ENCODE peak calls at places on chromosomes 1 and 21, in seven cellular contexts. One of them, this sample, is unnamed. For H3K36me3 and H3K9me3, the result is how much of the 10 kb centered on the place peaks cover.

GRCh38 chr1:157219182-157219581 is 81.0 kb upstream of the ETV3 start:
- DNase-seq in Caco-2: no peak
- DNase-seq in lower lobe of right lung: no peak
- DNase-seq in body of pancreas: no peak
- DNase-seq in SJSA1: no peak
- DNase-seq in psoas muscle: no peak
- DNase-seq in endodermal cell: no peak
- DNase-seq in this sample: no peak

GRCh38 chr1:18501833-18502232 is 21.1 kb downstream of the KLHDC7A start:
- DNase-seq in Caco-2: no peak
- DNase-seq in lower lobe of right lung: no peak
- DNase-seq in body of pancreas: no peak
- DNase-seq in SJSA1: no peak
- DNase-seq in psoas muscle: no peak
- DNase-seq in endodermal cell: no peak
- DNase-seq in this sample: no peak

GRCh38 chr1:97870574-97870973 is 50.3 kb downstream of the DPYD start:
- DNase-seq in Caco-2: no peak
- DNase-seq in lower lobe of right lung: no peak
- DNase-seq in body of pancreas: no peak
- DNase-seq in SJSA1: no peak
- DNase-seq in psoas muscle: no peak
- DNase-seq in endodermal cell: no peak
- DNase-seq in this sample: no peak

GRCh38 chr1:26582836-26583460 is 53.4 kb downstream of the RPS6KA1 start:
- DNase-seq in Caco-2: no peak
- DNase-seq in lower lobe of right lung: peak
- DNase-seq in body of pancreas: no peak
- DNase-seq in SJSA1: no peak
- DNase-seq in psoas muscle: peak
- DNase-seq in endodermal cell: no peak
- DNase-seq in this sample: peak

GRCh38 chr1:203342192-203342940 is 8.6 kb downstream of the FMOD start:
- DNase-seq in Caco-2: peak
- DNase-seq in lower lobe of right lung: no peak
- DNase-seq in body of pancreas: peak
- DNase-seq in SJSA1: peak
- DNase-seq in psoas muscle: no peak
- DNase-seq in endodermal cell: peak
- DNase-seq in this sample: peak

GRCh38 chr1:10380594-10381275 is 18.1 kb upstream of the PGD start:
- DNase-seq in Caco-2: no peak
- DNase-seq in lower lobe of right lung: no peak
- DNase-seq in body of pancreas: no peak
- DNase-seq in SJSA1: peak
- DNase-seq in psoas muscle: no peak
- DNase-seq in endodermal cell: no peak
- DNase-seq in this sample: peak

GRCh38 chr1:67616394-67616985 is 68.5 kb upstream of the GADD45A start:
- DNase-seq in Caco-2: no peak
- DNase-seq in lower lobe of right lung: no peak
- DNase-seq in body of pancreas: no peak
- DNase-seq in SJSA1: no peak
- DNase-seq in psoas muscle: no peak
- DNase-seq in endodermal cell: peak
- DNase-seq in this sample: peak

GRCh38 chr1:192831706-192832355 is 23.0 kb downstream of the RGS2 start:
- DNase-seq in Caco-2: no peak
- DNase-seq in lower lobe of right lung: no peak
- DNase-seq in body of pancreas: no peak
- DNase-seq in SJSA1: no peak
- DNase-seq in psoas muscle: no peak
- DNase-seq in endodermal cell: no peak
- DNase-seq in this sample: peak

GRCh38 chr1:1853593-1854257 is 37.2 kb downstream of the GNB1 start:
- DNase-seq in Caco-2: no peak
- DNase-seq in lower lobe of right lung: no peak
- DNase-seq in body of pancreas: no peak
- DNase-seq in SJSA1: no peak
- DNase-seq in psoas muscle: no peak
- DNase-seq in endodermal cell: no peak
- DNase-seq in this sample: no peak
- H3K4me3 ChIP-seq in Caco-2: no peak
- H3K4me3 ChIP-seq in lower lobe of right lung: no peak
- H3K4me3 ChIP-seq in body of pancreas: no peak
- H3K4me3 ChIP-seq in SJSA1: no peak
- H3K4me3 ChIP-seq in psoas muscle: no peak
- H3K4me3 ChIP-seq in endodermal cell: no peak
- H3K4me3 ChIP-seq in this sample: no peak

GRCh38 chr1:153746174-153746573 is 18.3 kb downstream of the INTS3 start:
- DNase-seq in Caco-2: no peak
- DNase-seq in lower lobe of right lung: no peak
- DNase-seq in body of pancreas: no peak
- DNase-seq in SJSA1: no peak
- DNase-seq in psoas muscle: no peak
- DNase-seq in endodermal cell: peak
- DNase-seq in this sample: no peak
- H3K36me3 ChIP-seq in Caco-2: under half
- H3K36me3 ChIP-seq in lower lobe of right lung: half or more
- H3K36me3 ChIP-seq in body of pancreas: under half
- H3K36me3 ChIP-seq in SJSA1: half or more
- H3K36me3 ChIP-seq in psoas muscle: half or more
- H3K36me3 ChIP-seq in endodermal cell: half or more
- H3K36me3 ChIP-seq in this sample: half or more

DNA sequence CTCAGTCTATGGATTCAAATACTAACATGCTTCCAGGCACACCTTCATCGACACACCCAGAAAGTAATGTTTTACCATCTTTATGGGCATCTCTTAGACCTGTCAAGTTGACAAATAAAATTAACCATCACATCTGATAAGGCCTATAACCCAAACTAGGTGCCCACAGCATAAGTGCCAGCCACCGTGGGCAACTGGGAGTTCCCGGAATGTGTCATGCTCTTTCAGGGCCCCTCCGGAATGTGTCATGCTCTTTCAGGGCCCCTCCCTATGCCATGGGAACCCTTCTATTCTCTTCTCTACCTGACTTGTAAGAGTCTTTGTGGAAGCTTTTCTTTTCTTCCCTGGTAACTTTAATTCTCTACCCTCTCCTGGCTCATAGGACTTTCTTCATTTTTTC is 26.6 kb downstream of the KRTAP24-1 start:
- DNase-seq in Caco-2: no peak
- DNase-seq in lower lobe of right lung: no peak
- DNase-seq in body of pancreas: no peak
- DNase-seq in SJSA1: no peak
- DNase-seq in psoas muscle: no peak
- DNase-seq in endodermal cell: no peak
- DNase-seq in this sample: no peak
- H3K9me3 ChIP-seq in Caco-2: under half
- H3K9me3 ChIP-seq in lower lobe of right lung: under half
- H3K9me3 ChIP-seq in body of pancreas: under half
- H3K9me3 ChIP-seq in SJSA1: under half
- H3K9me3 ChIP-seq in psoas muscle: under half
- H3K9me3 ChIP-seq in endodermal cell: under half
- H3K9me3 ChIP-seq in this sample: under half

DNA sequence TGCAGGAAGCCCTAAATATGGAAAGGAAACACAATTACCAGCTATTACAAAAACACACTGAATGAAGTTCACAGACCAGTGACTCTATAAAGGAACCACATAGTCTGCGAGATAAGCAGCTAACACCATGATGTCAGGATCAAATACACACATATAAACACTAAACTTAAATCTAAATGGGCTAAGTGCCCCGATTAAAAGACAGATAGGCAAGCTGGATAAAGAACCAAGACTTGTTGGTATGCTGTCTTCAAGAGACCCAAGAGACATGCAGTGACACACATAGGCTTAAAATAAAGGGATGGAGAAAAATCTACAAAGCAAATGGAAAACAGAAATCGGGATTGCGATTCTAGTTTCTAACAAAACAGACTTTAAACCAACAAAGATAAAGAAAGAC is 121.9 kb downstream of the SLC5A9 start:
- DNase-seq in Caco-2: no peak
- DNase-seq in lower lobe of right lung: no peak
- DNase-seq in body of pancreas: no peak
- DNase-seq in SJSA1: no peak
- DNase-seq in psoas muscle: no peak
- DNase-seq in endodermal cell: no peak
- DNase-seq in this sample: no peak
- H3K4me3 ChIP-seq in Caco-2: no peak
- H3K4me3 ChIP-seq in lower lobe of right lung: no peak
- H3K4me3 ChIP-seq in body of pancreas: no peak
- H3K4me3 ChIP-seq in SJSA1: no peak
- H3K4me3 ChIP-seq in psoas muscle: no peak
- H3K4me3 ChIP-seq in endodermal cell: no peak
- H3K4me3 ChIP-seq in this sample: peak

DNA sequence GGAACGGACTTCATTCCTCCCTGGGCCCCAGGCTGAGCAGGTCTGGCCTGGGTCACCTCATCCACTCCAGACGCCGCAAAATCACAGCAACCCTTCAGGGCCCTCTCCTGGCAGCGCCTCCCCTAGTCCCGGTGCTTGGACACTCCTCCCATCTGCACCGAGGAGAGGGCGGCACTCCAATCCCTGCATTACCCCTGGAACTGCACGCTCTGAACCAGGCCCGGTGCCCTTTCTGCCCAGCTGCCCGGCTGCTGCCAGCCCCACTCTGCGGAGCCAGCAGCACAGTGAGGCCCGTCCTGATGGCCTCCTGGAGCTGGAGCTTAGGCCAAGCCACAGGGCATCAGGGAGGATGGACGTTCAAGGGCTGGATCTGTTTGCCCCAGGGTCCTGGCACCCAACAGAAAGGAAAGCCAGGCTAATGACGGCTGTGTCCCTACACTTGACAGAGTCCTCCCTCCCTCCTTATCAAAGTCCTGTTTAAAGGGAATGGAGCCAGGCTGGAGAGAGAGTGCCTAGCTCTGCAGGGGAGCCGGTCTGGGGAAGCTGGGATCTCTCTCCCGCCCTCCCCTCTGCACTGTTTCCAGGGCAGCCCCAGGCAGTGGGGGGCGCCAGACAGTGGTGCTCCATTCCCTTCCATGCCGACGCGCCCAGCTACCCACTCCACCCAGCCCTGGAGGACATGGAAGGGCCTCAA is 12.7 kb downstream of the COL6A2 start:
- DNase-seq in Caco-2: peak
- DNase-seq in lower lobe of right lung: peak
- DNase-seq in body of pancreas: peak
- DNase-seq in SJSA1: peak
- DNase-seq in psoas muscle: peak
- DNase-seq in endodermal cell: peak
- DNase-seq in this sample: no peak
- H3K36me3 ChIP-seq in Caco-2: under half
- H3K36me3 ChIP-seq in lower lobe of right lung: under half
- H3K36me3 ChIP-seq in body of pancreas: under half
- H3K36me3 ChIP-seq in SJSA1: half or more
- H3K36me3 ChIP-seq in psoas muscle: under half
- H3K36me3 ChIP-seq in endodermal cell: half or more
- H3K36me3 ChIP-seq in this sample: half or more

GRCh38 chr1:236251587-236251986 is 30.2 kb downstream of the ERO1B start:
- DNase-seq in Caco-2: no peak
- DNase-seq in lower lobe of right lung: no peak
- DNase-seq in body of pancreas: no peak
- DNase-seq in SJSA1: no peak
- DNase-seq in psoas muscle: no peak
- DNase-seq in endodermal cell: no peak
- DNase-seq in this sample: no peak
- H3K9me3 ChIP-seq in Caco-2: under half
- H3K9me3 ChIP-seq in lower lobe of right lung: under half
- H3K9me3 ChIP-seq in body of pancreas: under half
- H3K9me3 ChIP-seq in SJSA1: under half
- H3K9me3 ChIP-seq in psoas muscle: under half
- H3K9me3 ChIP-seq in endodermal cell: under half
- H3K9me3 ChIP-seq in this sample: under half

DNA sequence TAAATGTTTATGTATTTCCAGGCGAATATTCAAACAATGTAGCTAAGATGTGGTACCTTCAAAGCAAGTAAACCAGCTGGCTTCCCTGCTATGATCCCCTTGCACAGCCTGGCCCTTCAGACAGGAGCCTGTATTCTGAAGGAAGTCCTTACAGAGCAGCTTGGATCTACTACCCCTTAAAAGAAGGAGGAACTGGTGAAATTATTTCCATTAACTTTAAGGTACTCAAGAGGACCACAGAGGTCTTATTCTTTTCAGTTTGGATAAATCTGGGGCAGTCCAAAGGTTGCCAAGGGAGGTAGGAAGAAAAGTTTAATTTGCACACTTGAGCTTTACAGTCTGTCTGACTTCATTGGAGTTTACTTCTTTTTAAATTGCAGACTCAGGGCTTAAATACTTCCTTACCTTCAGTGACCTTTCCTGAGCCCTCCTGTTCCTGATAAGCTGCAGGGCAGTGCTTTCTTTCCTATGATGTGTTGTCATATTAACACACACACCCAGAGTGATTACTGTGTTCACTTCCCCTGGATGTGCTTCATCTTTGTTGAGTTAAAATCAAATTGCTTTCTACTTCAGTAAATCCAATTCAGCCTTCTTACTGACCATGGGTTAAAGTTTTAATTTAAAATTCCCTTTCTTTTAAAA is 40.5 kb downstream of the DISC1 start:
- DNase-seq in Caco-2: no peak
- DNase-seq in lower lobe of right lung: no peak
- DNase-seq in body of pancreas: no peak
- DNase-seq in SJSA1: no peak
- DNase-seq in psoas muscle: no peak
- DNase-seq in endodermal cell: no peak
- DNase-seq in this sample: no peak
- H3K4me3 ChIP-seq in Caco-2: no peak
- H3K4me3 ChIP-seq in lower lobe of right lung: no peak
- H3K4me3 ChIP-seq in body of pancreas: no peak
- H3K4me3 ChIP-seq in SJSA1: no peak
- H3K4me3 ChIP-seq in psoas muscle: no peak
- H3K4me3 ChIP-seq in endodermal cell: no peak
- H3K4me3 ChIP-seq in this sample: no peak

GRCh38 chr1:156135930-156136871 is 17.2 kb upstream of the SEMA4A start:
- DNase-seq in Caco-2: no peak
- DNase-seq in lower lobe of right lung: no peak
- DNase-seq in body of pancreas: no peak
- DNase-seq in SJSA1: no peak
- DNase-seq in psoas muscle: no peak
- DNase-seq in endodermal cell: no peak
- DNase-seq in this sample: no peak
- H3K36me3 ChIP-seq in Caco-2: under half
- H3K36me3 ChIP-seq in lower lobe of right lung: half or more
- H3K36me3 ChIP-seq in body of pancreas: half or more
- H3K36me3 ChIP-seq in SJSA1: half or more
- H3K36me3 ChIP-seq in psoas muscle: half or more
- H3K36me3 ChIP-seq in endodermal cell: half or more
- H3K36me3 ChIP-seq in this sample: half or more

DNA sequence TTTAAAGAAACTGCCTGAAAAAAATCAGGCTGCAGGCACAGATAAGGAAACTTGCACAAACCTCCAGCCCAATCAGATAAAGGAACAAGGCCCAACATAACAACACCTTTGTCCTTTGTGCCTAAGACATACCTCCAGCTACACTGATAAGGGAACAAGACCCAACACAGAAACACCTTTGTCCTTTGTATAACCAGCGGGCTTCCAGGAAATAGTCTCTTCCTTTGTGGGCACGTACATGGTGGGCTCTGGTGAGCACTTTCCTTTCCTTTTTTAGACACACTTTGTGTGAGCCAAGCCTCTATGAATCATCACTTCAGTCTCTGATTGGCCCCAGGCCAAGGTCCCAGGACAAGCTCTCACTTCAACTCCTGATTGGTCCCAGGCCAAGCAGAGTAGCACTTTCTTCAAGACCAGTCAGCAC is 23.6 kb downstream of the ZNF670 start:
- DNase-seq in Caco-2: no peak
- DNase-seq in lower lobe of right lung: no peak
- DNase-seq in body of pancreas: no peak
- DNase-seq in SJSA1: no peak
- DNase-seq in psoas muscle: no peak
- DNase-seq in endodermal cell: no peak
- DNase-seq in this sample: peak
- H3K9me3 ChIP-seq in Caco-2: under half
- H3K9me3 ChIP-seq in lower lobe of right lung: half or more
- H3K9me3 ChIP-seq in body of pancreas: under half
- H3K9me3 ChIP-seq in SJSA1: under half
- H3K9me3 ChIP-seq in psoas muscle: under half
- H3K9me3 ChIP-seq in endodermal cell: half or more
- H3K9me3 ChIP-seq in this sample: under half

This sample was measured in adipocyte.